ENCODE peak calls at places on chromosomes 12 and 14, in ten cellular contexts. T is fibroblast of the aortic adventitia; G is tibial artery; P is AG08395; M is T-cell; N is retina; Q is activated gamma-delta T cell treated with Interleukin-2 at 50 U/mL for 16 hours; S is A549; U is stimulated activated CD4-positive, alpha-beta T cell treated with anti-CD3 and anti-CD28 coated beads, Interleukin-4, amount 100 ng/mL, for 48 hours; I is sigmoid colon. O is an unnamed sample.

GRCh38 chr12:74539765-74540526 is 2.3 kb downstream of the ATXN7L3B start:
- DNase-seq in G (no peak), U (no peak), T (peak), P (no peak), S (no peak), N (no peak), I (no peak), M (no peak), Q (no peak), O (no peak)

GRCh38 chr12:119673634-119674033 is 5.7 kb downstream of the PRKAB1 start:
- DNase-seq in U (no peak), N (no peak), G (no peak), S (no peak), Q (no peak), T (no peak), P (no peak), M (no peak), I (peak), O (peak)

GRCh38 chr12:79233341-79233761 is 368.8 kb downstream of the SYT1 start:
- DNase-seq in T (no peak), U (no peak), I (no peak), P (no peak), Q (no peak), M (no peak), G (no peak), S (no peak), N (no peak), O (no peak)

GRCh38 chr12:97556201-97556824 is 93.7 kb downstream of the RMST start:
- DNase-seq in I (no peak), M (no peak), U (no peak), G (no peak), N (peak), T (no peak), P (no peak), S (no peak), Q (no peak), O (peak)

GRCh38 chr12:54017845-54018607 is 9.2 kb downstream of the HOXC8 start:
- DNase-seq in U (peak), P (peak), S (peak), T (peak), Q (peak), N (peak), M (peak), G (peak), I (no peak), O (peak)

GRCh38 chr12:92596388-92596787 is 106.4 kb upstream of the PLEKHG7 start:
- DNase-seq in M (no peak), S (peak), P (peak), Q (no peak), T (peak), G (no peak), N (no peak), U (no peak), I (no peak), O (no peak)

GRCh38 chr14:53493310-53493709 is 340.2 kb upstream of the DDHD1 start:
- DNase-seq in Q (no peak), N (no peak), M (no peak), S (no peak), P (no peak), G (no peak), I (no peak), T (no peak), U (no peak), O (no peak)

GRCh38 chr12:47651368-47652254 is 54.2 kb downstream of the RPAP3 start:
- DNase-seq in P (peak), U (peak), N (peak), T (peak), M (peak), G (peak), S (peak), I (peak), Q (peak), O (peak)

O was measured in HT-29.